ENCODE peak calls at places on chromosomes 6 and 20, in four cellular contexts. W is K562, G is A549, M is HepG2. V is an unnamed sample.
A peak's percentile ranks its signal among the peaks of the same experiment; 100 is the strongest.

GRCh38 chr20:2840967-2841531 is 504 bp downstream of the VPS16 start:
- DNase-seq in G (peak; percentile 59), W (peak; percentile 64), M (peak; percentile 66), V (peak; percentile 65)

GRCh38 chr20:33664085-33664761 is 2.1 kb downstream of the C20orf144 start:
- DNase-seq in M (no peak), G (no peak), W (no peak), V (no peak)

GRCh38 chr6:112439416-112439815 is 92.3 kb downstream of the RFPL4B start:
- DNase-seq in M (peak; percentile 23), G (no peak), W (no peak), V (no peak)

GRCh38 chr6:32689531-32690505 is 23.4 kb upstream of the HLA-DQB1 start:
- DNase-seq in M (no peak), G (no peak), W (no peak), V (no peak)

GRCh38 chr6:14113951-14114350 is 3.6 kb upstream of the CD83 start:
- DNase-seq in M (no peak), W (no peak), G (no peak), V (no peak)

GRCh38 chr6:43505718-43506117 is 4.4 kb downstream of the LRRC73 start:
- DNase-seq in G (no peak), M (no peak), W (no peak), V (peak; percentile 38)

GRCh38 chr6:167695831-167696230 is 130.9 kb upstream of the AFDN start:
- DNase-seq in M (no peak), G (no peak), W (no peak), V (no peak)

GRCh38 chr20:36035720-36036119 is 67.3 kb downstream of the CNBD2 start:
- DNase-seq in G (no peak), M (no peak), W (no peak), V (no peak)

GRCh38 chr6:15090145-15090579 is 155.7 kb upstream of the JARID2 start:
- DNase-seq in W (no peak), M (no peak), G (no peak), V (no peak)

GRCh38 chr6:148239215-148239614 is 103.4 kb upstream of the SASH1 start:
- DNase-seq in W (no peak), M (no peak), G (no peak), V (no peak)

GRCh38 chr20:57038608-57039440 is 227.6 kb downstream of the BMP7 start:
- DNase-seq in M (no peak), W (no peak), G (no peak), V (no peak)

GRCh38 chr6:159107451-159108260 is 61.5 kb upstream of the FNDC1 start:
- DNase-seq in M (no peak), W (no peak), G (no peak), V (no peak)

GRCh38 chr20:19966840-19967239 is 50.3 kb upstream of the NAA20 start:
- DNase-seq in G (no peak), M (no peak), W (no peak), V (no peak)

GRCh38 chr6:113976806-113977205 is 5.9 kb upstream of the HDAC2 start:
- DNase-seq in W (no peak), G (no peak), M (no peak), V (no peak)

GRCh38 chr20:23406880-23407279 is 14.4 kb downstream of the NAPB start:
- DNase-seq in G (no peak), W (no peak), M (no peak), V (no peak)

GRCh38 chr6:50922579-50923525 is 104.2 kb downstream of the TFAP2B start:
- DNase-seq in W (no peak), G (no peak), M (no peak), V (no peak)

GRCh38 chr20:50464026-50464724 is 46.0 kb upstream of the PTPN1 start:
- DNase-seq in W (peak; percentile 73), G (peak; percentile 59), M (peak; percentile 66), V (peak; percentile 72)

GRCh38 chr6:37137201-37137880 is 32.6 kb upstream of the PIM1 start:
- DNase-seq in G (peak; percentile 94), W (no peak), M (peak; percentile 93), V (peak; percentile 49)

GRCh38 chr20:45919536-45919933 is 7.6 kb upstream of the PLTP start:
- DNase-seq in W (no peak), M (no peak), G (no peak), V (no peak)

GRCh38 chr20:19935842-19936241 is 81.3 kb upstream of the NAA20 start:
- DNase-seq in G (no peak), M (no peak), W (no peak), V (peak; percentile 27)

GRCh38 chr20:57654998-57655811 is 35.0 kb upstream of the ZBP1 start:
- DNase-seq in G (no peak), W (no peak), M (no peak), V (peak; percentile 52)

GRCh38 chr6:152129606-152130249 is 322.2 kb downstream of the ESR1 start:
- DNase-seq in M (no peak), G (no peak), W (no peak), V (no peak)

GRCh38 chr20:51402201-51402600 is 140.3 kb downstream of the NFATC2 start:
- DNase-seq in G (no peak), M (no peak), W (no peak), V (no peak)

GRCh38 chr6:135496805-135497411 is 632 bp downstream of the AHI1 start:
- DNase-seq in G (no peak), W (no peak), M (no peak), V (no peak)

GRCh38 chr20:61249626-61250025 is 2.4 kb upstream of the CDH4 start:
- DNase-seq in W (no peak), M (no peak), G (no peak), V (no peak)

GRCh38 chr6:140360651-140361050 is 986.2 kb upstream of the CITED2 start:
- DNase-seq in G (no peak), W (no peak), M (no peak), V (no peak)

GRCh38 chr6:73854998-73855718 is 159.2 kb downstream of the CD109 start:
- DNase-seq in W (peak; percentile 31), M (peak; percentile 46), G (peak; percentile 58), V (no peak)

GRCh38 chr20:46583411-46584214 is 33.2 kb upstream of the OCSTAMP start:
- DNase-seq in G (no peak), W (no peak), M (no peak), V (peak; percentile 54)

GRCh38 chr20:3221398-3222226 is 12.3 kb downstream of the ITPA start:
- DNase-seq in M (no peak), G (no peak), W (no peak), V (no peak)

GRCh38 chr6:4466769-4467480 is 309.3 kb upstream of the CDYL start:
- DNase-seq in W (no peak), M (no peak), G (peak; percentile 27), V (no peak)

GRCh38 chr6:51531623-51532022 is 555.8 kb downstream of the PKHD1 start:
- DNase-seq in M (no peak), G (no peak), W (no peak), V (no peak)

GRCh38 chr6:35831257-35832007 is 26.3 kb downstream of the LHFPL5 start:
- DNase-seq in G (no peak), W (no peak), M (peak; percentile 33), V (no peak)

GRCh38 chr6:99520855-99521556 is 5.8 kb upstream of the USP45 start:
- DNase-seq in W (peak; percentile 76), M (peak; percentile 74), G (peak; percentile 83), V (peak; percentile 87)

GRCh38 chr6:99522531-99522930 is 7.3 kb upstream of the USP45 start:
- DNase-seq in G (peak; percentile 68), M (peak; percentile 72), W (no peak), V (no peak)

GRCh38 chr6:99519446-99519845 is 4.2 kb upstream of the USP45 start:
- DNase-seq in W (no peak), G (no peak), M (no peak), V (no peak)

DNA sequence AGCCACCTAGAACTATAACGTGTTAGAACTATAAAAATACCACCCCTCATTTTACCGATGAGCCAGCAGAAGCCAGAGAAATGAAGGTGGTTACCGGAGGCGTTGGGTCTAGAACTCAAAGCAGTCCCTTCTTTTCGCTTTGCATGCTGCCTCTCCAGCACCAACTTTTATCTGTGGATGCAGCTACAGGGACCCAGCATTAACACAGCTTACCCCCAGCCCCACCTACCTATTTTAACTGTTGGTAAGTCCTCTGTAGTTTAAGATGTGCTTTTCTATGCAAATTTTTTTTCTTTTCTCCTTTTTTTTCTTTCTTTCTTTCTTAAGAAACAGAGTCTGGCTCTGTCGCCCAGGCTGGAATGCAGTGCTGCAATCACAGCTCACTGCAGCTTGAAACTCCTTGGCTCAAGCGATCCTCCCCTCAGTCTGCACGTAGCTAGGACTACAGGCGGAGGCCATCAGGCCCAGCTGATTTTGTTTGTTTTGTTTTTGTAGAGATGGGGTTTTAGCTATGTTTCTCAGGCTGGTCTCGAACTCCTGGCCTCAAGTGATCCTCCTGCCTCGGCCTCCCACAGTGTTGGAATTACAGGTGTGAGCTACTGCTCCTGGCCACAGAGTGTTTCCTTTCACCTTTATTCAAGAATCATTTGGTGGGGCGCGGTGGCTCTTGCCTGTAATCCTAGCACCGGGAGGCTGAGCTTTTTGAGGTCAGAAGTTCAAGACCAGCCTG is 6.5 kb upstream of the USP45 start:
- DNase-seq in M (peak; percentile 6), G (peak; percentile 2), W (peak; percentile 14), V (peak; percentile 13)
- TF ChIP-seq NR3C1 in M (no peak), G (no peak), W (no peak), V (no peak)

DNA sequence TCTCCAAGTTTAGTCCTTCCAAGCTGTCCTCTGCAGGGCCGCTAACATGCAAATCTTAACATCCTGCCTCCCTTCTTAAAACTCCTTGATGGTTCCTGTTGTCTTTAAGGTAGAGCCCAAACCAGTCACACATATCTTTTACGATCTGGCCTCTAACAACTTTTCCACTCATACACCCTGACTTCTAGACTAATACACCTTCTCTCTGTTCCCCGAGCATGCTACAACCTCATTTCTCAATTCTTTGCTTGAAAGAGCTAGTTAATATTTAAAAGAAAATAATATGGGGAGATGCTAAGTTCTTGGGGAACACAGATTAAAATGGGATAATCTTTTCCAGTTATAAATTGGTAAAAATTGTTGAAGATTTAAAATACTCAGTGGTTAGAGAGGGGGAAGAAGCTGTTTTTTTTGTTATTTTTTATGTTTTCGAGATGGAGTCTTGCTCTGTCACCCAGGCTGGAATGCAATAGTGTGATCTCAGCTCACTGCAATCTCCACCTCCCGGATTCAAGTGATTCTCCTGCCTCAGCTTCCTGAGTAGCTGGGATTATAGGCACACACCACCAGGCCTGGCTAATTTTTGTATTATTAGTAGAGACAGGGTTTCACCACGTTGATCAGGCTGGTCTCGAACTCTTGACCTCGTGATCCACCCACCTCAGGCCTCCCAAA is 250.7 kb downstream of the MAFB start:
- DNase-seq in W (no peak), G (no peak), M (no peak), V (no peak)
- TF ChIP-seq HMGXB4 in W (no peak), G (no peak), M (no peak), V (no peak)

DNA sequence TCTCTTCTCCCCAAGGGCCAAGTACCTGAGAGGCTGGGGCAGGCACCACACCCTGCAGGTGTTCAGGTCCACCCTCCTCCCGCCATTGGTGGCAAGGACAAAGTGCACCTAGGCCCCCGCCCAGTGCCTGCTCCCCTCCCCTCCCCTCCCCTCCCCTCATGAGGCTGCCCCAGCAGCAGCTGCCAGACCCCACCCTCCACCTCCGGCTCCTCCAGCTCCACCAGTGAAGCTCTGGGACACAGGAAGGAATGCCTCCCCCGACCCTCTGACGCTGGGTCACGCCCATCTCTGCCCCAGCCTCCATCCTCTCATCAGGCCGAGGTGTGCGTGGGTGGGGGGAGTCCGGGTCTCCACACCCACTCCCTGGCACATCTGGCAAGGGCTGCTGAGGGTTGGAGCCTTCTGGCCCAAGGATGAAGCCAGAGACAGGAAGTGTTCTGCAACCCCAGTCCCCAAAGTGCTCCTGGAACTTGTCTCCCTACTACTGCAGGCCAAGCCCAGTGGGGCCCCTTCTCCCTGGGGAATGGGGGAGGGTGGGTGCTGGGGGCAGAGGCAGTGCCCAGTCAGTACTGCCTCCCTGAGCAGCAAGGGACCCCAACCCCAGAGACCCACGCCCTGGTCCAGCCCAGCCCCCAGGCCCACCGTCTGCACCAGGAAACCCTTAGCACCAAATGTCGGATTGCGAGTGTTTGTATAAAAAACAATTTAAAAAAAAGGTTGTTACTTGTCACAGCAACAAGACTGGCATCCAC is 1.6 kb upstream of the UCKL1 start:
- DNase-seq in G (peak; percentile 23), W (peak; percentile 74), M (peak; percentile 59), V (peak; percentile 75)
- TF ChIP-seq NR3C1 in G (no peak), W (no peak), M (no peak), V (no peak)

GRCh38 chr6:46521464-46521971 is 30.3 kb upstream of the RCAN2 start:
- DNase-seq in G (no peak), M (no peak), W (no peak), V (no peak)
- TF ChIP-seq HMGXB4 in G (no peak), M (no peak), W (no peak), V (no peak)